ENCODE peak calls at places on chromosomes 11 and 22, in eight cellular contexts. T is Panc1, Z is foreskin fibroblast, I is fibroblast of lung, P is T-helper 1 cell, E is mesenchymal stem cell, R is EH, O is nephron progenitor cell. S is an unnamed sample.

GRCh38 chr11:113016905-113017304 is 55.7 kb downstream of the NCAM1 start:
- DNase-seq in T (no peak), Z (no peak), I (no peak), P (no peak), E (peak; percentile 12), R (no peak), O (no peak), S (no peak)

GRCh38 chr22:28373841-28374240 is 305.8 kb downstream of the TTC28 start:
- DNase-seq in T (no peak), Z (no peak), I (peak; percentile 52), P (no peak), E (peak; percentile 48), R (peak; percentile 65), O (no peak), S (no peak)

GRCh38 chr11:19694796-19695345 is 17.8 kb upstream of the NAV2 start:
- DNase-seq in T (no peak), Z (no peak), I (no peak), P (no peak), E (no peak), R (no peak), O (no peak), S (no peak)

GRCh38 chr11:99198215-99198614 is 177.5 kb downstream of the CNTN5 start:
- DNase-seq in T (no peak), Z (no peak), I (no peak), P (no peak), E (no peak), R (no peak), O (no peak), S (no peak)

GRCh38 chr11:28619870-28620540 is 511.8 kb downstream of the METTL15 start:
- DNase-seq in T (no peak), Z (no peak), I (peak; percentile 29), P (no peak), E (peak; percentile 68), R (peak; percentile 43), O (no peak), S (no peak)

GRCh38 chr11:69541501-69542313 is 60.2 kb downstream of the LINC01488 start:
- DNase-seq in T (no peak), Z (peak; percentile 29), I (peak; percentile 8), P (no peak), E (no peak), R (peak; percentile 62), O (no peak), S (no peak)

GRCh38 chr22:37623075-37624016 is 14.7 kb downstream of the GGA1 start:
- DNase-seq in T (no peak), Z (no peak), I (peak; percentile 57), P (peak; percentile 69), E (peak; percentile 68), R (peak; percentile 66), O (peak; percentile 86), S (peak; percentile 88)

GRCh38 chr11:130653838-130654601 is 205.6 kb downstream of the ADAMTS15 start:
- DNase-seq in T (no peak), Z (peak; percentile 55), I (peak; percentile 65), P (no peak), E (no peak), R (peak; percentile 76), O (peak; percentile 37), S (peak; percentile 94)

GRCh38 chr11:108871152-108871551 is 206.3 kb downstream of the DDX10 start:
- DNase-seq in T (no peak), Z (peak; percentile 57), I (peak; percentile 67), P (no peak), E (peak; percentile 71), R (peak; percentile 55), O (no peak), S (peak; percentile 50)

GRCh38 chr11:12723410-12724297 is 49.4 kb downstream of the TEAD1 start:
- DNase-seq in T (no peak), Z (no peak), I (peak; percentile 41), P (no peak), E (peak; percentile 63), R (peak; percentile 62), O (no peak), S (no peak)

S was measured in right cardiac atrium.